ENCODE peak calls at places on chromosomes 6 and 20, in six cellular contexts. U, M, H, A, Y and Q are unnamed samples.

GRCh38 chr6:112413805-112414204 is 66.7 kb downstream of the RFPL4B start:
- DNase-seq in U (no peak), H (peak), Y (no peak), M (peak), A (no peak), Q (no peak)

GRCh38 chr6:163603395-163603794 is 188.9 kb downstream of the QKI start:
- DNase-seq in M (no peak), Y (no peak), A (no peak), H (no peak), U (no peak), Q (no peak)

GRCh38 chr6:6610031-6610591 is 21.6 kb downstream of the LY86 start:
- DNase-seq in M (no peak), U (no peak), Y (no peak), A (no peak), H (no peak), Q (no peak)

GRCh38 chr20:41018153-41018552 is 10.5 kb upstream of the TOP1 start:
- DNase-seq in Y (no peak), H (no peak), U (no peak), A (no peak), M (no peak), Q (no peak)

GRCh38 chr6:158379336-158379735 is 67.1 kb downstream of the TULP4 start:
- DNase-seq in A (no peak), Y (no peak), U (no peak), M (no peak), H (no peak), Q (no peak)

GRCh38 chr20:53556267-53556897 is 37.3 kb downstream of the ZNF217 start:
- DNase-seq in A (no peak), Y (no peak), H (no peak), U (no peak), M (no peak), Q (no peak)

GRCh38 chr6:11538799-11539468 is 1.4 kb downstream of the TMEM170B start:
- DNase-seq in H (no peak), M (no peak), Y (no peak), A (no peak), U (no peak), Q (no peak)

GRCh38 chr6:169845426-169846285 is 94.2 kb downstream of the ERMARD start:
- DNase-seq in M (no peak), A (no peak), Y (no peak), H (no peak), U (no peak), Q (no peak)

GRCh38 chr6:170294813-170295518 is 4.1 kb upstream of the DLL1 start:
- DNase-seq in H (no peak), U (no peak), Y (no peak), M (no peak), A (no peak), Q (no peak)

GRCh38 chr20:50472693-50473610 is 37.2 kb upstream of the PTPN1 start:
- DNase-seq in M (no peak), H (no peak), A (no peak), U (no peak), Y (no peak), Q (no peak)

GRCh38 chr6:27591660-27592059 is 118.8 kb upstream of the ZNF184 start:
- DNase-seq in Y (no peak), M (peak), A (peak), U (no peak), H (peak), Q (no peak)

GRCh38 chr6:48597951-48598350 is 487.0 kb upstream of the PTCHD4 start:
- DNase-seq in Y (no peak), A (no peak), H (no peak), U (no peak), M (no peak), Q (no peak)

GRCh38 chr20:58228484-58229197 is at the start of gene ANKRD60:
- DNase-seq in M (no peak), U (no peak), Y (no peak), H (no peak), A (peak), Q (no peak)

GRCh38 chr20:7352165-7352564 is 584.7 kb downstream of the BMP2 start:
- DNase-seq in Y (no peak), A (no peak), U (no peak), M (no peak), H (no peak), Q (no peak)

GRCh38 chr20:35616465-35617396 is 1.1 kb downstream of the SPAG4 start:
- DNase-seq in A (peak), M (peak), U (peak), Y (peak), H (peak), Q (peak)

GRCh38 chr6:163782436-163783003 is 368.0 kb downstream of the QKI start:
- DNase-seq in Y (no peak), U (no peak), A (no peak), M (no peak), H (no peak), Q (no peak)

GRCh38 chr20:41978875-41979274 is 360.7 kb upstream of the CHD6 start:
- DNase-seq in M (no peak), U (no peak), H (no peak), A (no peak), Y (no peak), Q (no peak)

GRCh38 chr6:147508073-147508870 is at the start of gene SAMD5:
- DNase-seq in Y (peak), U (peak), H (peak), A (peak), M (peak), Q (peak)

GRCh38 chr20:62668441-62669027 is 26.2 kb downstream of the SLCO4A1 start:
- DNase-seq in Y (no peak), U (peak), M (peak), A (peak), H (peak), Q (peak)

GRCh38 chr6:87115402-87116135 is 20.7 kb upstream of the CGA start:
- DNase-seq in A (no peak), U (no peak), M (no peak), H (no peak), Y (no peak), Q (no peak)

GRCh38 chr20:21125072-21125848 is 622 bp upstream of the KIZ start:
- DNase-seq in A (peak), U (peak), H (peak), M (peak), Y (peak), Q (no peak)

GRCh38 chr6:158787395-158787794 is 31.8 kb downstream of the EZR start:
- DNase-seq in U (no peak), A (no peak), M (no peak), Y (no peak), H (no peak), Q (no peak)

GRCh38 chr20:49687595-49688567 is 25.8 kb downstream of the B4GALT5 start:
- DNase-seq in U (no peak), Y (no peak), A (no peak), M (no peak), H (no peak), Q (no peak)

GRCh38 chr20:33947709-33948295 is 45.9 kb upstream of the RALY start:
- DNase-seq in M (peak), U (peak), Y (no peak), H (peak), A (peak), Q (no peak)

GRCh38 chr6:1580109-1580508 is 29.6 kb upstream of the FOXC1 start:
- DNase-seq in H (no peak), M (no peak), Y (no peak), U (no peak), A (no peak), Q (no peak)

GRCh38 chr6:25333471-25333870 is 54.3 kb downstream of the CARMIL1 start:
- DNase-seq in U (no peak), Y (no peak), A (no peak), M (no peak), H (no peak), Q (no peak)

GRCh38 chr6:18501313-18502013 is 114.3 kb downstream of the RNF144B start:
- DNase-seq in U (no peak), M (peak), A (peak), H (peak), Y (no peak), Q (peak)

GRCh38 chr6:96626749-96627353 is 63.9 kb downstream of the FHL5 start:
- DNase-seq in H (peak), A (peak), M (no peak), Y (no peak), U (peak), Q (no peak)

GRCh38 chr6:134647861-134648260 is 302.0 kb downstream of the ALDH8A1 start:
- DNase-seq in M (no peak), H (no peak), U (peak), Y (no peak), A (peak), Q (no peak)